ENCODE peak calls at places on chromosomes 4 and X, in six cellular contexts. One of them, this sample, is unnamed.

GRCh38 chr4:74105656-74106275 is 6.8 kb upstream of the CXCL2 start:
- ATAC-seq in K562: no peak
- ATAC-seq in upper lobe of left lung: no peak
- ATAC-seq in GM12878: no peak
- ATAC-seq in A549: no peak
- ATAC-seq in HepG2: no peak
- ATAC-seq in this sample: no peak

GRCh38 chr4:129550281-129550785 is 454.4 kb downstream of the C4orf33 start:
- ATAC-seq in K562: no peak
- ATAC-seq in upper lobe of left lung: no peak
- ATAC-seq in GM12878: no peak
- ATAC-seq in A549: no peak
- ATAC-seq in HepG2: peak
- ATAC-seq in this sample: no peak

GRCh38 chr4:118773082-118773792 is 62.7 kb downstream of the SEC24D start:
- ATAC-seq in K562: no peak
- ATAC-seq in upper lobe of left lung: no peak
- ATAC-seq in GM12878: no peak
- ATAC-seq in A549: no peak
- ATAC-seq in HepG2: no peak
- ATAC-seq in this sample: no peak

GRCh38 chr4:107419052-107419451 is 301.0 kb downstream of the PAPSS1 start:
- ATAC-seq in K562: no peak
- ATAC-seq in upper lobe of left lung: no peak
- ATAC-seq in GM12878: no peak
- ATAC-seq in A549: no peak
- ATAC-seq in HepG2: no peak
- ATAC-seq in this sample: no peak

GRCh38 chrX:103329991-103330390 is at the start of gene TCEAL7:
- ATAC-seq in K562: no peak
- ATAC-seq in upper lobe of left lung: peak
- ATAC-seq in GM12878: no peak
- ATAC-seq in A549: no peak
- ATAC-seq in HepG2: no peak
- ATAC-seq in this sample: peak

GRCh38 chrX:44332437-44332836 is 11.0 kb downstream of the EFHC2 start:
- ATAC-seq in K562: no peak
- ATAC-seq in upper lobe of left lung: no peak
- ATAC-seq in GM12878: no peak
- ATAC-seq in A549: no peak
- ATAC-seq in HepG2: no peak
- ATAC-seq in this sample: no peak

GRCh38 chr4:84648185-84648584 is 65.3 kb downstream of the CDS1 start:
- ATAC-seq in K562: no peak
- ATAC-seq in upper lobe of left lung: peak
- ATAC-seq in GM12878: no peak
- ATAC-seq in A549: no peak
- ATAC-seq in HepG2: no peak
- ATAC-seq in this sample: no peak

GRCh38 chr4:98566491-98567008 is 91.9 kb downstream of the TSPAN5 start:
- ATAC-seq in K562: no peak
- ATAC-seq in upper lobe of left lung: no peak
- ATAC-seq in GM12878: no peak
- ATAC-seq in A549: no peak
- ATAC-seq in HepG2: no peak
- ATAC-seq in this sample: no peak

GRCh38 chr4:36446275-36446674 is 164.9 kb downstream of the DTHD1 start:
- ATAC-seq in K562: no peak
- ATAC-seq in upper lobe of left lung: no peak
- ATAC-seq in GM12878: no peak
- ATAC-seq in A549: no peak
- ATAC-seq in HepG2: no peak
- ATAC-seq in this sample: no peak

GRCh38 chr4:7050481-7051143 is 7.4 kb downstream of the TADA2B start:
- ATAC-seq in K562: peak
- ATAC-seq in upper lobe of left lung: no peak
- ATAC-seq in GM12878: no peak
- ATAC-seq in A549: no peak
- ATAC-seq in HepG2: no peak
- ATAC-seq in this sample: no peak

GRCh38 chr4:48065587-48066052 is 49.0 kb downstream of the NIPAL1 start:
- ATAC-seq in K562: no peak
- ATAC-seq in upper lobe of left lung: no peak
- ATAC-seq in GM12878: peak
- ATAC-seq in A549: no peak
- ATAC-seq in HepG2: no peak
- ATAC-seq in this sample: no peak

GRCh38 chrX:10039821-10040793 is 72.9 kb downstream of the CLDN34 start:
- ATAC-seq in K562: no peak
- ATAC-seq in upper lobe of left lung: no peak
- ATAC-seq in GM12878: no peak
- ATAC-seq in A549: peak
- ATAC-seq in HepG2: peak
- ATAC-seq in this sample: no peak

GRCh38 chr4:185721190-185721948 is 90.6 kb downstream of the SORBS2 start:
- ATAC-seq in K562: no peak
- ATAC-seq in upper lobe of left lung: peak
- ATAC-seq in GM12878: no peak
- ATAC-seq in A549: no peak
- ATAC-seq in HepG2: peak
- ATAC-seq in this sample: peak

GRCh38 chr4:16573744-16574143 is 324.7 kb downstream of the LDB2 start:
- ATAC-seq in K562: no peak
- ATAC-seq in upper lobe of left lung: peak
- ATAC-seq in GM12878: no peak
- ATAC-seq in A549: no peak
- ATAC-seq in HepG2: no peak
- ATAC-seq in this sample: peak

GRCh38 chr4:26466871-26467270 is 23.4 kb downstream of the CCKAR start:
- ATAC-seq in K562: no peak
- ATAC-seq in upper lobe of left lung: no peak
- ATAC-seq in GM12878: no peak
- ATAC-seq in A549: no peak
- ATAC-seq in HepG2: no peak
- ATAC-seq in this sample: no peak

GRCh38 chr4:95363966-95364365 is 184.8 kb downstream of the UNC5C start:
- ATAC-seq in K562: no peak
- ATAC-seq in upper lobe of left lung: no peak
- ATAC-seq in GM12878: peak
- ATAC-seq in A549: no peak
- ATAC-seq in HepG2: no peak
- ATAC-seq in this sample: no peak

GRCh38 chrX:22135994-22136684 is 104.0 kb downstream of the PHEX start:
- ATAC-seq in K562: no peak
- ATAC-seq in upper lobe of left lung: peak
- ATAC-seq in GM12878: peak
- ATAC-seq in A549: peak
- ATAC-seq in HepG2: no peak
- ATAC-seq in this sample: peak

GRCh38 chrX:20418809-20419208 is 152.1 kb upstream of the RPS6KA3 start:
- ATAC-seq in K562: no peak
- ATAC-seq in upper lobe of left lung: no peak
- ATAC-seq in GM12878: peak
- ATAC-seq in A549: no peak
- ATAC-seq in HepG2: no peak
- ATAC-seq in this sample: no peak

DNA sequence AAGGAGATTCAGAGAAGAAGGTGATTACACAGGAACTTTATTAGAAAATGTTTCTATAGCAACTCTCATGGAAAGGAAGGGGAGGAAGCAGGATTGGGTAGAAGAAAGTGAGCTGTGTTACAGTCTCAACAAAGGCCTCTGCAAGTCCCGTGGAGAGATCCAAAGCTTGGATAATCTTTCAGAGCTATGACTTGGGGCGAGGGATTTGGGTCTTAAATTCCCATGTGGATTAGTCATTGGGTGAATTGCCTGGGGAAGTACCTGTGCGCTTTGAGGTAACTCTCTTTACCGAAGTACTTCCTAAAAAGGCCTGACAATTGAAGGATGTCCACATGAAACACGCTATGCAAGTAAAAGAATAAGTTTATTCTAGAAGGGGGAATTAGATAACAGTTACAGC is 133.8 kb upstream of the ANKRD50 start:
- ATAC-seq in K562: no peak
- ATAC-seq in upper lobe of left lung: no peak
- ATAC-seq in GM12878: no peak
- ATAC-seq in A549: no peak
- ATAC-seq in HepG2: no peak
- ATAC-seq in this sample: no peak
- H3K27ac ChIP-seq in K562: no peak
- H3K27ac ChIP-seq in upper lobe of left lung: no peak
- H3K27ac ChIP-seq in GM12878: no peak
- H3K27ac ChIP-seq in A549: no peak
- H3K27ac ChIP-seq in HepG2: no peak
- H3K27ac ChIP-seq in this sample: no peak

GRCh38 chrX:81174286-81174685 is 27.4 kb downstream of the HMGN5 start:
- ATAC-seq in K562: peak
- ATAC-seq in upper lobe of left lung: no peak
- ATAC-seq in GM12878: peak
- ATAC-seq in A549: peak
- ATAC-seq in HepG2: no peak
- ATAC-seq in this sample: no peak
- TF ChIP-seq CTCF in K562: no peak
- TF ChIP-seq CTCF in upper lobe of left lung: no peak
- TF ChIP-seq CTCF in GM12878: no peak
- TF ChIP-seq CTCF in A549: peak
- TF ChIP-seq CTCF in HepG2: no peak
- TF ChIP-seq CTCF in this sample: peak

GRCh38 chr4:122017296-122017695 is 65.4 kb upstream of the TRPC3 start:
- ATAC-seq in K562: no peak
- ATAC-seq in upper lobe of left lung: no peak
- ATAC-seq in GM12878: no peak
- ATAC-seq in A549: no peak
- ATAC-seq in HepG2: no peak
- ATAC-seq in this sample: no peak
- TF ChIP-seq EP300 in K562: no peak
- TF ChIP-seq EP300 in upper lobe of left lung: no peak
- TF ChIP-seq EP300 in GM12878: no peak
- TF ChIP-seq EP300 in A549: no peak
- TF ChIP-seq EP300 in HepG2: no peak
- TF ChIP-seq EP300 in this sample: no peak

DNA sequence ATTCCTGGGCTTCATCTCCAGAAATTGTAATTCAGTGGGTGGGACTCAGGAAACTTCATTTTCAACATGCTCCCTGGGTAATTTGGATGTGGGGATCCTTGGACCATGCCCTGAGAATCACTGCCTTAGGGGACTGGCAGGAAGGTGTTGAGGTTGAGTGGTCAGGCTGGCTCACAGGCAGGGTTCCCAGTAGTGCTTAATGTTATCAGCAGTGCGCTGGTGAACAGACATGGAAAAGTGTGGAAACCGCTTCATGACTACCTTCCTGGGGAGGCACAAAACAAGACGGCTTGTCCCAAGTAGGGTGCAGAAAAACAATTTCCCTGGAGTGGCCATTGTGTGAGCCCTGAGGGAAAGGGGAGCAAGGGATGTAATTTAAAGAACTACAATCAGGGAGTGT is 31.4 kb downstream of the SUPT20HL1 start:
- ATAC-seq in K562: no peak
- ATAC-seq in upper lobe of left lung: no peak
- ATAC-seq in GM12878: no peak
- ATAC-seq in A549: no peak
- ATAC-seq in HepG2: no peak
- ATAC-seq in this sample: no peak
- H3K27ac ChIP-seq in K562: no peak
- H3K27ac ChIP-seq in upper lobe of left lung: no peak
- H3K27ac ChIP-seq in GM12878: no peak
- H3K27ac ChIP-seq in A549: no peak
- H3K27ac ChIP-seq in HepG2: no peak
- H3K27ac ChIP-seq in this sample: no peak

GRCh38 chrX:66815227-66815626 is 176.3 kb upstream of the EDA2R start:
- ATAC-seq in K562: no peak
- ATAC-seq in upper lobe of left lung: no peak
- ATAC-seq in GM12878: no peak
- ATAC-seq in A549: no peak
- ATAC-seq in HepG2: no peak
- ATAC-seq in this sample: no peak
- TF ChIP-seq CTCF in K562: no peak
- TF ChIP-seq CTCF in upper lobe of left lung: no peak
- TF ChIP-seq CTCF in GM12878: no peak
- TF ChIP-seq CTCF in A549: no peak
- TF ChIP-seq CTCF in HepG2: no peak
- TF ChIP-seq CTCF in this sample: no peak

GRCh38 chr4:123833156-123833555 is 436.6 kb downstream of the SPRY1 start:
- ATAC-seq in K562: no peak
- ATAC-seq in upper lobe of left lung: no peak
- ATAC-seq in GM12878: no peak
- ATAC-seq in A549: no peak
- ATAC-seq in HepG2: no peak
- ATAC-seq in this sample: no peak

GRCh38 chr4:123835852-123836251 is 439.3 kb downstream of the SPRY1 start:
- ATAC-seq in K562: no peak
- ATAC-seq in upper lobe of left lung: no peak
- ATAC-seq in GM12878: no peak
- ATAC-seq in A549: no peak
- ATAC-seq in HepG2: no peak
- ATAC-seq in this sample: no peak

GRCh38 chr4:123830920-123831319 is 434.3 kb downstream of the SPRY1 start:
- ATAC-seq in K562: no peak
- ATAC-seq in upper lobe of left lung: no peak
- ATAC-seq in GM12878: no peak
- ATAC-seq in A549: no peak
- ATAC-seq in HepG2: no peak
- ATAC-seq in this sample: no peak

GRCh38 chr4:123836919-123837605 is 440.5 kb downstream of the SPRY1 start:
- ATAC-seq in K562: no peak
- ATAC-seq in upper lobe of left lung: no peak
- ATAC-seq in GM12878: no peak
- ATAC-seq in A549: no peak
- ATAC-seq in HepG2: no peak
- ATAC-seq in this sample: no peak

DNA sequence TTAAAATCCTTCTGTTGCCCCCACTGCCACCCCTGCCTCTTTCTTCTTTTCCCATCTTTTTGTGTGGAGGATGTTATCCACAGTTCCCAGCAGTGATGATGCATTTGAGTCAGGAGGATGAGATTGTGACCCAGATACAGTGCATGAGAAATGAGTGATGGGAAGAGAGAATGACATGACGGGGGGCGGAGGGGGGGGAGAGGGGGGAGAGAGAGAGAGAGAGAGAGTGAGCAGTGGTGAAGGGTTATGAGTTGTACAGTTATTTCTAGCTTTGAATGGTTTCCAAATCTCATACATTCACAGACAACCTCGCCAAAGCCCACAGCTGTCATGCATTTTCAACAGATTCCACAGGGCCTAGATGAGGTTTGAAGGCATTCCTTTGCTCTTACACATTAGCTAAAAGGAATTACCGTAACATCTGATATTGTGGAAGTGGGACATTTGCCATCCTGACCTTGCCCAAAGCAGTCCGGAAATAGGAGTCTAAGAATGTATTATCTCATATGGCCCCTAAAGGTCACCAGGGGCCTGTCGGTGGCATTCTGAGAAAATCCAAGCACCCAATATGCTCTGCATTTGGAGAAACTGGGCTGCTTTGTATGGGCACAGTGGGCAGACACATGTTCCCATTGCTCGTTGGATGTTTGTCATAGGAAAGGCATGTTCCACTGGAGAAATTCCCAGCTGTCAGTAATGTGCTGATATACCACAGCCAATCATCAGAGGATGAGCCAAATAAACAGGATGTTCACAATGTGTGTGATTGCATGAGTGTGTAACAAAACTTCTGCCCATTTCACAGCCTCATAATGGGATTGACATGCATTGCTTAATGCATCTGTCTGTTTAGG is 435.8 kb downstream of the SPRY1 start:
- ATAC-seq in K562: no peak
- ATAC-seq in upper lobe of left lung: peak
- ATAC-seq in GM12878: no peak
- ATAC-seq in A549: no peak
- ATAC-seq in HepG2: no peak
- ATAC-seq in this sample: peak
- TF ChIP-seq EP300 in K562: no peak
- TF ChIP-seq EP300 in upper lobe of left lung: peak
- TF ChIP-seq EP300 in GM12878: no peak
- TF ChIP-seq EP300 in A549: no peak
- TF ChIP-seq EP300 in HepG2: no peak
- TF ChIP-seq EP300 in this sample: no peak

This sample was measured in gastroesophageal sphincter.